ENCODE peak calls at places on chromosome 14, in nine cellular contexts. O is keratinocyte, Z is GM23248, M is PC-3, W is neuronal stem cell, K is HepG2, C is astrocyte, P is mesenchymal stem cell, H is IMR-90. E is an unnamed sample.
A peak's percentile ranks its signal among the peaks of the same experiment; 100 is the strongest.

GRCh38 chr14:96246535-96246839 is 9.5 kb upstream of the BDKRB1 start:
- DNase-seq in O (no peak), W (no peak), H (peak; percentile 99), P (peak; percentile 99), Z (peak; percentile 100), M (peak; percentile 31), K (no peak), C (peak; percentile 96), E (peak; percentile 93)

GRCh38 chr14:38716871-38717270 is 386.2 kb downstream of the SEC23A start:
- DNase-seq in P (no peak), M (peak; percentile 19), K (no peak), O (no peak), C (peak; percentile 4), H (no peak), W (no peak), Z (no peak), E (no peak)

GRCh38 chr14:106842687-106843086 is 1316.3 kb downstream of the TMEM121 start:
- DNase-seq in C (no peak), M (peak; percentile 34), W (no peak), K (peak; percentile 55), O (no peak), P (no peak), Z (no peak), H (no peak), E (no peak)

GRCh38 chr14:62691613-62692489 is 353.4 kb downstream of the KCNH5 start:
- DNase-seq in W (no peak), O (peak; percentile 89), Z (peak; percentile 78), M (peak; percentile 95), C (peak; percentile 98), H (peak; percentile 97), K (peak; percentile 97), P (peak; percentile 97), E (peak; percentile 97)

GRCh38 chr14:34538871-34539406 is 562 bp downstream of the EAPP start:
- DNase-seq in C (no peak), W (no peak), P (no peak), H (no peak), M (peak; percentile 8), O (no peak), K (no peak), Z (peak; percentile 27), E (no peak)

GRCh38 chr14:106094654-106095189 is 568.3 kb downstream of the TMEM121 start:
- DNase-seq in H (no peak), C (no peak), Z (no peak), O (no peak), M (no peak), K (peak; percentile 42), W (no peak), P (no peak), E (no peak)

GRCh38 chr14:91843437-91843836 is 23.9 kb downstream of the TC2N start:
- DNase-seq in O (no peak), W (no peak), P (no peak), M (no peak), Z (no peak), H (no peak), K (no peak), C (no peak), E (no peak)

GRCh38 chr14:105088812-105089745 is 23.8 kb upstream of the GPR132 start:
- DNase-seq in Z (peak; percentile 38), W (no peak), K (no peak), C (no peak), O (no peak), P (peak; percentile 30), H (peak; percentile 30), M (no peak), E (peak; percentile 36)

GRCh38 chr14:97177635-97178034 is 380.5 kb downstream of the VRK1 start:
- DNase-seq in O (no peak), Z (peak; percentile 2), P (no peak), H (no peak), W (no peak), K (no peak), C (no peak), M (no peak), E (no peak)

GRCh38 chr14:69325646-69326265 is 65.8 kb downstream of the GALNT16 start:
- DNase-seq in W (no peak), H (no peak), P (no peak), C (no peak), Z (peak; percentile 13), K (no peak), O (no peak), M (peak; percentile 14), E (no peak)

GRCh38 chr14:74942164-74942563 is 13.2 kb downstream of the PGF start:
- DNase-seq in O (no peak), W (no peak), H (no peak), P (no peak), Z (no peak), K (no peak), C (no peak), M (no peak), E (no peak)

GRCh38 chr14:91282954-91283645 is 38.6 kb upstream of the GPR68 start:
- DNase-seq in W (no peak), K (no peak), C (no peak), O (no peak), Z (no peak), M (no peak), H (no peak), P (no peak), E (no peak)

GRCh38 chr14:58752782-58753181 is 115.0 kb downstream of the DACT1 start:
- DNase-seq in C (no peak), Z (peak; percentile 31), M (no peak), O (no peak), H (no peak), K (peak; percentile 18), P (no peak), W (no peak), E (no peak)

GRCh38 chr14:94331462-94331861 is 8.3 kb upstream of the SERPINA6 start:
- DNase-seq in Z (no peak), O (no peak), C (no peak), H (no peak), W (no peak), P (no peak), K (no peak), M (no peak), E (no peak)

GRCh38 chr14:94330432-94330831 is 7.3 kb upstream of the SERPINA6 start:
- DNase-seq in C (no peak), Z (no peak), M (no peak), W (no peak), K (no peak), O (no peak), H (no peak), P (no peak), E (no peak)

GRCh38 chr14:94332063-94332583 is 9.0 kb upstream of the SERPINA6 start:
- DNase-seq in P (no peak), W (no peak), O (no peak), K (no peak), C (no peak), Z (no peak), M (no peak), H (no peak), E (no peak)

GRCh38 chr14:94329857-94330256 is 6.7 kb upstream of the SERPINA6 start:
- DNase-seq in P (no peak), H (no peak), O (no peak), C (no peak), K (no peak), M (no peak), W (no peak), Z (no peak), E (no peak)

GRCh38 chr14:94330857-94331256 is 7.7 kb upstream of the SERPINA6 start:
- DNase-seq in C (no peak), P (no peak), K (no peak), O (no peak), H (no peak), M (no peak), W (no peak), Z (peak; percentile 28), E (no peak)
- H3K9ac ChIP-seq in C (no peak overlapping the region), P (no peak overlapping the region), K (no peak overlapping the region), O (no peak overlapping the region), H (no peak overlapping the region), M (no peak overlapping the region), W (no peak overlapping the region), Z (no peak overlapping the region), E (no peak overlapping the region)

GRCh38 chr14:24171422-24172260 is at the start of gene REC8:
- DNase-seq in P (peak; percentile 92), O (no peak), Z (no peak), W (peak; percentile 94), H (no peak), M (no peak), C (peak; percentile 93), K (no peak), E (no peak)
- H3K4me3 ChIP-seq in P (no peak within 1 kb of the TSS), O (no peak within 1 kb of the TSS), Z (no peak within 1 kb of the TSS), W (peak within 1 kb of the TSS; percentile 1), H (no peak within 1 kb of the TSS), M (no peak within 1 kb of the TSS), C (peak within 1 kb of the TSS; percentile 50), K (no peak within 1 kb of the TSS), E (no peak within 1 kb of the TSS)

GRCh38 chr14:77008541-77008940 is 20.0 kb downstream of the IRF2BPL start:
- DNase-seq in P (no peak), O (no peak), K (no peak), W (no peak), M (no peak), H (no peak), Z (no peak), C (no peak), E (no peak)
- H3K4me1 ChIP-seq in P (peaks cover 10% of the 10 kb centered on the region), O (peaks cover 46% of the 10 kb centered on the region), K (peaks cover 53% of the 10 kb centered on the region), W (peaks cover 25% of the 10 kb centered on the region), M (peaks cover 58% of the 10 kb centered on the region), H (peaks cover 10% of the 10 kb centered on the region), Z (peaks cover 5% of the 10 kb centered on the region), C (peaks cover 4% of the 10 kb centered on the region), E (peaks cover 48% of the 10 kb centered on the region)

GRCh38 chr14:24307575-24308341 is at the start of gene CIDEB:
- DNase-seq in P (peak; percentile 71), Z (peak; percentile 75), W (peak; percentile 53), C (no peak), K (peak; percentile 99), M (peak; percentile 76), H (peak; percentile 43), O (no peak), E (peak; percentile 84)
- H3K9ac ChIP-seq in P (no peak within 1 kb of the TSS), Z (no peak within 1 kb of the TSS), W (no peak within 1 kb of the TSS), C (no peak within 1 kb of the TSS), K (peak within 1 kb of the TSS; percentile 86), M (no peak within 1 kb of the TSS), H (no peak within 1 kb of the TSS), O (no peak within 1 kb of the TSS), E (no peak within 1 kb of the TSS)

DNA sequence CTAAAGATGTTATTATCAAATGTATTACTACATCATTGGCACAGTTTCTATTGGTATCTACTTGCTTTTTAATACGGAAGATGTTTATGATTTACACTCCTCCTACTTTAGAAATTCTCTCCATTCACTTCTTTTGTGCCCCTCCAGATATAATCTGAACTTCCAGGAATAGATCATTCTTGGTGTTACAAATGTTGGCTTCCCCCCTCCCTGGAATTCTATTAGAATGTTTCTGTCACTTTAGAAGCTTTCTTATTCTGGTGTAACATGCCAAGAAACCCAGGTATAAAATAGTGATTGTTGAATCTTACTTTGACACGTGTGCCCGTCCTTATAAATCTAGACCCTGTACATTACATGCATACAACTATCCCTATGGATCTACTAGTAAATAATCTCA is 1.2 kb upstream of the WDR20 start:
- DNase-seq in Z (no peak), C (no peak), K (no peak), W (no peak), H (no peak), O (no peak), P (no peak), M (no peak), E (no peak)
- H3K4me3 ChIP-seq in Z (peak overlapping the region; percentile 86), C (peak overlapping the region; percentile 87), K (peak overlapping the region; percentile 78), W (peak overlapping the region; percentile 91), H (no peak overlapping the region), O (peak overlapping the region; percentile 77), P (peak overlapping the region; percentile 100), M (peak overlapping the region; percentile 75), E (peak overlapping the region; percentile 99)